ENCODE peak calls at places on chromosomes 11 and 22, in nine cellular contexts. M is HCT116, J is stomach, G is NB4, Q is uterus, T is upper lobe of left lung, X is sigmoid colon, B is right lobe of liver, L is tibial nerve. D is an unnamed sample.

GRCh38 chr11:111549196-111549868 is 8.8 kb downstream of the LAYN start:
- DNase-seq in M (no peak), G (no peak), X (no peak), J (no peak), B (no peak), L (no peak), Q (no peak), T (peak; percentile 32), D (no peak)

GRCh38 chr11:1708716-1709115 is 11.7 kb downstream of the KRTAP5-6 start:
- DNase-seq in M (no peak), B (peak; percentile 23), J (no peak), Q (no peak), L (no peak), T (no peak), G (no peak), X (peak; percentile 26), D (no peak)

GRCh38 chr22:50236731-50237409 is 8.0 kb downstream of the TUBGCP6 start:
- DNase-seq in B (no peak), G (peak; percentile 88), L (no peak), T (peak; percentile 30), X (no peak), J (no peak), Q (no peak), M (no peak), D (no peak)

GRCh38 chr11:2489103-2489502 is 44.3 kb downstream of the KCNQ1 start:
- DNase-seq in B (no peak), T (no peak), X (no peak), M (no peak), Q (no peak), J (no peak), G (no peak), L (no peak), D (no peak)

GRCh38 chr11:7657306-7658025 is 15.8 kb downstream of the CYB5R2 start:
- DNase-seq in G (peak; percentile 56), M (peak; percentile 28), J (peak; percentile 49), B (no peak), L (peak; percentile 63), X (peak; percentile 78), Q (peak; percentile 52), T (no peak), D (peak; percentile 43)

GRCh38 chr22:47146941-47147340 is 384.5 kb downstream of the TBC1D22A start:
- DNase-seq in L (no peak), J (no peak), M (no peak), T (no peak), X (no peak), Q (no peak), B (no peak), G (no peak), D (no peak)

GRCh38 chr22:29326481-29326880 is 11.0 kb upstream of the RASL10A start:
- DNase-seq in T (no peak), B (no peak), X (no peak), M (no peak), J (no peak), L (no peak), Q (no peak), G (no peak), D (no peak)

GRCh38 chr11:106585061-106585460 is 433.2 kb downstream of the GUCY1A2 start:
- DNase-seq in B (no peak), G (peak; percentile 20), T (no peak), Q (no peak), M (no peak), J (no peak), L (no peak), X (no peak), D (no peak)

GRCh38 chr11:124946735-124947141 is 7.3 kb upstream of the CCDC15 start:
- DNase-seq in L (no peak), M (no peak), X (no peak), B (no peak), G (no peak), J (no peak), T (no peak), Q (no peak), D (no peak)

GRCh38 chr11:116499396-116500001 is 273.3 kb downstream of the BUD13 start:
- DNase-seq in X (peak; percentile 91), M (peak; percentile 64), B (peak; percentile 54), J (peak; percentile 76), Q (peak; percentile 64), L (peak; percentile 83), G (peak; percentile 76), T (peak; percentile 54), D (peak; percentile 38)

GRCh38 chr11:123062892-123063395 is 1.0 kb upstream of the HSPA8 start:
- DNase-seq in X (no peak), M (no peak), G (peak; percentile 82), Q (no peak), T (peak; percentile 92), B (no peak), L (no peak), J (no peak), D (no peak)
- TF ChIP-seq POLR2A in X (no peak), M (no peak), G (no peak), Q (no peak), T (no peak), B (no peak), L (no peak), J (no peak), D (no peak)

DNA sequence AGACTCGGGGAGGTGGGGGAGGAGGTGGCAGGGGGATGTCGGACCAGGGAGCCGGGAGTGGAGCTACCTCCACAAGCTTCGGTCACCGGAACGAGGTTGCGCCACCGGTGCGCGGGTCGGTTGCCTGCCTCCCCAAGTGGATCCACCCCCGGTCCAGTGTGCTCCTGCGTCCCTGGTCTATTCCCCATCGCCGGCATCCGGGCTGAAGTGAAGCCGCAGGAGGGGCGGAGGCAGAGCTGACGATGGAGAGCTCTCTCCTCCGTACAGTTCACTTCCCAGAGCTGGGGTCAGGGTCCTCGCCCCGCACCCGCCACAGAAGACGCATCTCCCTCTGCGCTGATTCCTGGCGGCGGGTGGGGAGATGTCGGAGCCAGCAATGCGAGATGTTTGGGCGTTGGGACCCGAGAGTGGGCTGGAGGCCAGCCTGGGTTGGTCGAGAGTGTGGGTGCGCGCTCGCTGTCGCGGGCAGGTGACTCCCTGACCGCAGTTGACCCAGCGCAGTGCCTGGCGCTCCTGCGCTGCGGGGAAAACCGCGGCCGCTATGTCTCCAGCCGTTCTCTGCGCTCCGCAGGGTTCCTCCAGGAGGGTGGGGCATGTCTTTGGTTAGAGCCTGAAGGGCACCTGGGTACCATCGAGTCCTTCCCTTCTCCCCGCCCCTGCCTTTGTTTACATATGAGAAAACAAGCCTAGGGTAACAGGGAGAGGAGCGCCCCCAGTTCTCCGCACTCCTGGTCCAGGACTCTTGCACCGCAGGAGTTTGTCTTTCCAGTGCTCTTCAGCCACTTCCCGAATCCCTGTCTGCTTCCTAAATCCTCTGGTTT is 1.7 kb downstream of the C11orf96 start:
- DNase-seq in L (no peak), J (no peak), B (no peak), M (no peak), Q (no peak), G (no peak), X (peak; percentile 74), T (peak; percentile 84), D (peak; percentile 80)
- TF ChIP-seq POLR2A in L (no peak), J (no peak), B (no peak), M (no peak), Q (peak; percentile 14), G (no peak), X (no peak), T (no peak), D (no peak)

DNA sequence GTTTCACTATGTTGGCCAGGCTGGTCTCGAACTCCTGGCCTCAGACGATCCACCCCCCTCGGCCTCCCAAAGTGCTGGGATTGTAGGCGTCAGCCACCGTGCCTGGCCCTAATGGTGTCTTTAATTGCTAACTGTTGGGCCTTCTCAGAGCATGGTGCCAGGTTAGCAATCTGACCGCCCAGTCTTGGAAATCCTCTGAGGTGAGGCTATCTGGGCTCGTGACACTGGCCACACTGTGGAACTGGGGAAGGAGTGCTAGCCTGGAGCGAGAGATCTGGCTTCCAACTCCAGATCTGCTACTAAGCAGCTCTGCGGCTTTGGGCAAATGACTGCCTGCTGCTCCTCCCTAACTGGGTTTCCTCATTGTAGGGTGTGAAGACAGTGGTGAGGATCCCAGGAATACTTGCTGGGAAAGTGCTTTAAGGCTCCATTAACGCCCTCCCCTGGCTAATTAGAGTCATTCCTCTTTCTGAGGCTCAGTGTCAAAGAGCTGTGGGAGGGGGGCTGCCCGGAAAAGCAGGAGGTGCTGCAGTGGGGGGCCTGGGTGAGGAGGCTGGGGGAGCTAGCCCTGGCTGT is 35.4 kb downstream of the CHRDL2 start:
- DNase-seq in G (no peak), J (no peak), B (no peak), Q (no peak), L (no peak), T (no peak), X (no peak), M (no peak), D (no peak)
- TF ChIP-seq POLR2A in G (no peak), J (no peak), B (no peak), Q (no peak), L (no peak), T (no peak), X (no peak), M (no peak), D (no peak)

GRCh38 chr11:70205766-70206165 is 2.7 kb downstream of the FADD start:
- DNase-seq in T (no peak), X (no peak), M (no peak), J (no peak), L (no peak), Q (no peak), B (no peak), G (no peak), D (no peak)

GRCh38 chr11:70206226-70206785 is 3.2 kb downstream of the FADD start:
- DNase-seq in Q (no peak), J (no peak), X (no peak), G (no peak), M (no peak), B (no peak), T (no peak), L (no peak), D (no peak)

GRCh38 chr11:70209391-70209912 is 6.4 kb downstream of the FADD start:
- DNase-seq in L (no peak), G (no peak), M (no peak), T (no peak), Q (no peak), J (no peak), X (no peak), B (no peak), D (no peak)

GRCh38 chr11:70206977-70207376 is 3.9 kb downstream of the FADD start:
- DNase-seq in M (no peak), J (no peak), L (no peak), Q (no peak), G (no peak), B (no peak), X (no peak), T (no peak), D (no peak)

DNA sequence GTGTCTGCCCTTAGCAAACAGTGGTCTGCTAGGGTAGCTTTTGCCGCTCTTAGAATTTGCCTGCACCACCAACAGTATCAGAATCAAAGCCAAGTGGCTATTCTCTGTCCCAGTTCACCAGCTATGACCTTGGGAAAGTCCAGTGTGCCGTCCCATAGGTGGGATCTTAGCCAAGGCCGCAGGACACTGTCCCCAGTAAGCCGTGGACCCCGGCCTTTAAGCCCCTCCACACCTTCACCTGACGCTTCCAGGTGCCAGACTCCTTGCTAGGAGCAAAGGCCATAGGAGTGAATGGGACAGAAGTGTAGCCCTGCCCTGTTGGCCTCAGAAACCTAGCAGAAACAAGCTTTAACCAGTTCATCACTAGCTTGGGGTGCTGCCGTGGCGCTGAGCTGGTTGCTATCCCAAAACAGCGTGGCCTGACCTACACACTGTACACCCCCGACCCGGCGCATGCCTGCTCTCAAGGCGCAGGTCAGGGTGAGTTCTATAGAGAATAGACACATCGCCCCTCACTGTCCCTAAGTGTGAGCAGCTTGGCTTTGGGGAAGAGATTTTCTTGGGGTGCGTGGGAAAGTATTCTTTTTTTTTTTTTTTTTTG is 4.5 kb downstream of the FADD start:
- DNase-seq in M (no peak), Q (no peak), T (no peak), X (no peak), G (no peak), J (no peak), B (no peak), L (no peak), D (no peak)
- TF ChIP-seq POLR2A in M (no peak), Q (no peak), T (no peak), X (no peak), G (no peak), J (no peak), B (no peak), L (no peak), D (no peak)